ENCODE peak calls at places on chromosomes 3 and 15, in five cellular contexts. V is uterus, F is suprapubic skin, O is A549, A is transverse colon. N is an unnamed sample.

GRCh38 chr15:68921926-68922325 is 8.4 kb upstream of the SPESP1 start:
- DNase-seq in V (no peak), F (no peak), O (no peak), A (no peak), N (no peak)

GRCh38 chr3:170414202-170414663 is 4.4 kb upstream of the CLDN11 start:
- DNase-seq in V (peak; percentile 45), O (peak; percentile 63), F (no peak), A (no peak), N (no peak)

GRCh38 chr3:140276698-140277097 is 341.7 kb downstream of the CLSTN2 start:
- DNase-seq in V (no peak), O (peak; percentile 28), A (no peak), F (no peak), N (no peak)

GRCh38 chr15:34609658-34610057 is 26.2 kb upstream of the GOLGA8B start:
- DNase-seq in A (no peak), V (no peak), F (no peak), O (no peak), N (no peak)

GRCh38 chr3:42490243-42490642 is 12.2 kb upstream of the VIPR1 start:
- DNase-seq in A (peak; percentile 65), O (peak; percentile 62), F (peak; percentile 66), V (no peak), N (no peak)

GRCh38 chr15:67101981-67102929 is 36.9 kb downstream of the SMAD3 start:
- DNase-seq in A (no peak), V (no peak), F (no peak), O (no peak), N (no peak)

GRCh38 chr15:28459279-28459678 is 73.5 kb downstream of the GOLGA8G start:
- DNase-seq in F (no peak), O (no peak), A (no peak), V (no peak), N (no peak)

GRCh38 chr3:177106184-177106583 is 91.1 kb downstream of the TBL1XR1 start:
- DNase-seq in A (no peak), F (no peak), V (no peak), O (no peak), N (no peak)

GRCh38 chr3:52831500-52832301 is 1.2 kb upstream of the ITIH4 start:
- DNase-seq in F (peak; percentile 78), A (peak; percentile 34), V (peak; percentile 55), O (peak; percentile 49), N (peak; percentile 62)

GRCh38 chr3:34008191-34008590 is 209.8 kb downstream of the PDCD6IP start:
- DNase-seq in A (no peak), O (no peak), F (no peak), V (no peak), N (no peak)

GRCh38 chr15:91099616-91100560 is at the start of gene SV2B:
- DNase-seq in F (peak; percentile 79), V (no peak), O (peak; percentile 48), A (no peak), N (no peak)

GRCh38 chr15:72491768-72492167 is 17.6 kb downstream of the ARIH1 start:
- DNase-seq in A (no peak), O (peak; percentile 46), V (no peak), F (no peak), N (no peak)

GRCh38 chr3:33067484-33067883 is 29.5 kb downstream of the GLB1 start:
- DNase-seq in F (no peak), A (no peak), V (no peak), O (no peak), N (no peak)

GRCh38 chr3:152151216-152151874 is 117.4 kb upstream of the MBNL1 start:
- DNase-seq in F (no peak), O (no peak), A (no peak), V (no peak), N (no peak)

GRCh38 chr3:43921056-43921455 is 230.3 kb downstream of the ABHD5 start:
- DNase-seq in F (no peak), A (no peak), O (no peak), V (no peak), N (no peak)

GRCh38 chr3:113629941-113630340 is 66.5 kb downstream of the USF3 start:
- DNase-seq in F (no peak), A (peak; percentile 28), O (no peak), V (no peak), N (no peak)

GRCh38 chr15:35019401-35020327 is 31.6 kb upstream of the ZNF770 start:
- DNase-seq in O (peak; percentile 41), V (no peak), A (no peak), F (no peak), N (no peak)

DNA sequence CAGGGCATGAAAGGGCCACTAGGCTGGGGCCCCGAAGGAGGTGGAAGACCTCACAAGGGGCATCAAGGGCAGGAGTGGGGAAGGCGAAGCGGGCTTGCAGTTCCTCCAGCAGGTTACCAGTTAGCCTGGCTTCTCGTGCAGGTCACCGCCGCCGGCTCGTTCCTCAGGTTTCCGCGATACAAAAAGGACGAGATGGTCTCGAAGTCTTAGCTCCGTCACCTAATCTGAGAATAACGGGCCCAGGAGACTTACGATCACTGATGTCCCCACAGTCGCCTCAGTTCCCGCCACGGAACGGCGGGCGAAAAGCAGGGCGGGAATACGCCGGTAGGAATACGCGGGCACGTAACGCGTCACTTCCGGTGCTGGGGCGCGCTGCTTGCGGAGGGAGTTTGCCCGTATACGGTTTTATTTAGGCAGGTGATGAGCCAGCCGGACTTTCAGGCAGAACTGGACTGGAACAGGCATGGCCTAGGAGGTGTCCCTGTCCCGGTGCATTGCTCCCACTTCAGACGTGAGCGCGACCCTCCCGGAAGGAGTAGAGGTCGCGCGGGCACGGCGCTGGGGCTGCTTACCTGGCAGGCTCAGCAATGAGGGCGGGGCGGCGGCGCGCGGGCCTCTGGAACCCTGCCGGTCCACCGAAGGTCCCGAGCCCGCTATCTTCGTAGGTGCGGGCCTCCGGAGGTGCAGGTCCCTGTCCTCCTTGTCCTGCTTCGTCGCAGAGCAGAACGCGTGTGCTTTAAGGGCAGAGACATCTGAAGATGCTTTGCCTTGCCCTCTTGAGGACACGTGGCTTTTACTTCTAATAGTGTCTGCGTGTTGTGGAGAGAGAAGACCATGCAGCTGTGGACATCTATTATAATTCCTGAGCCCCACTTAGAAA is at the start of gene RFC4:
- DNase-seq in F (peak; percentile 92), V (peak; percentile 82), O (peak; percentile 79), A (peak; percentile 91), N (peak; percentile 74)
- TF ChIP-seq POLR2A in F (no peak), V (no peak), O (peak; percentile 69), A (peak; percentile 57), N (peak; percentile 36)

GRCh38 chr3:111087924-111088469 is 16.4 kb downstream of the NECTIN3 start:
- DNase-seq in V (no peak), F (no peak), O (no peak), A (no peak), N (no peak)

GRCh38 chr3:111081008-111081545 is 9.5 kb downstream of the NECTIN3 start:
- DNase-seq in A (no peak), F (no peak), V (no peak), O (no peak), N (no peak)

GRCh38 chr3:111080357-111080937 is 8.8 kb downstream of the NECTIN3 start:
- DNase-seq in O (peak; percentile 33), V (no peak), A (no peak), F (no peak), N (no peak)

GRCh38 chr3:111084911-111085310 is 13.3 kb downstream of the NECTIN3 start:
- DNase-seq in V (no peak), F (no peak), O (no peak), A (no peak), N (no peak)
- TF ChIP-seq CTCF in V (no peak), F (no peak), O (no peak), A (no peak), N (no peak)

GRCh38 chr15:61835476-61836106 is 224.7 kb downstream of the VPS13C start:
- DNase-seq in O (peak; percentile 57), A (peak; percentile 64), F (peak; percentile 75), V (peak; percentile 77), N (peak; percentile 49)
- H3K4me3 ChIP-seq in O (peak overlapping the region; percentile 1), A (no peak overlapping the region), F (no peak overlapping the region), V (no peak overlapping the region), N (no peak overlapping the region)

DNA sequence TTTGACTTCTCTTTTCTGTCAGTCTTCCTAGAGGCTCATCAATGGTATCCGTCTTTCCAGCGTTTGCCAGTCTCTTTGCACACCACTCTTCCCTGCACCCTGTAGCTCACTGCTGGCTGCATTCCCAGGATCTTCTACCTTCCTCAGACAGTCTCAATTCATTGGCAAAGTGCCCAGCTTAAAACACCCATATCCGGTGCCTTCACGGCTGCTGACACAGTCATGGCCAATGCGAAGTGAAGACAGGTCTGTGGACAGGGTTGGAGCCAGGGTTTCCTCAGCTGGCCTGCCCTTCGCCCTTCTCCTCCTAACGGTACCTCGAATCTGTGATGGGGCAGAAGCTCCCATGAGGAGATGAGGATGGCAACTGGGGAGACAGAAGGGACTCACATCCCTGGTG is 36.1 kb downstream of the PTH1R start:
- DNase-seq in O (peak; percentile 43), V (peak; percentile 20), F (peak; percentile 57), A (peak; percentile 69), N (no peak)
- TF ChIP-seq POLR2A in O (no peak), V (no peak), F (no peak), A (no peak), N (no peak)

N was measured in tibial nerve.